ENCODE peak calls at places on chromosome 1, in six cellular contexts. Q is Calu3, D is breast epithelium, E is Panc1, K is astrocyte of the cerebellum, L is neural progenitor cell. T is an unnamed sample.

GRCh38 chr1:91020486-91020885 is 1.3 kb downstream of the ZNF644 start:
- DNase-seq in Q (no peak), D (no peak), E (no peak), K (no peak), L (no peak), T (no peak)

GRCh38 chr1:155210304-155210703 is 1.8 kb downstream of the MTX1 start:
- DNase-seq in Q (no peak), D (no peak), E (no peak), K (no peak), L (no peak), T (no peak)

GRCh38 chr1:38025233-38025632 is 12.7 kb downstream of the UTP11 start:
- DNase-seq in Q (no peak), D (no peak), E (no peak), K (no peak), L (no peak), T (no peak)

GRCh38 chr1:12153181-12153785 is 13.5 kb upstream of the TNFRSF1B start:
- DNase-seq in Q (no peak), D (no peak), E (no peak), K (no peak), L (no peak), T (peak; percentile 47)

GRCh38 chr1:1914101-1914811 is 804 bp upstream of the CALML6 start:
- DNase-seq in Q (no peak), D (no peak), E (no peak), K (no peak), L (no peak), T (no peak)

GRCh38 chr1:204563324-204563723 is 47.1 kb downstream of the MDM4 start:
- DNase-seq in Q (no peak), D (no peak), E (no peak), K (no peak), L (no peak), T (no peak)

GRCh38 chr1:184792450-184792969 is 37.9 kb upstream of the EDEM3 start:
- DNase-seq in Q (peak; percentile 71), D (no peak), E (peak; percentile 69), K (peak; percentile 90), L (no peak), T (peak; percentile 69)

GRCh38 chr1:33300673-33301072 is 20.2 kb downstream of the A3GALT2 start:
- DNase-seq in Q (no peak), D (no peak), E (no peak), K (peak; percentile 81), L (no peak), T (peak; percentile 62)

GRCh38 chr1:28966617-28967016 is 52.2 kb downstream of the EPB41 start:
- DNase-seq in Q (no peak), D (no peak), E (no peak), K (no peak), L (no peak), T (no peak)

GRCh38 chr1:236507022-236507700 is 16.6 kb upstream of the LGALS8 start:
- DNase-seq in Q (no peak), D (no peak), E (no peak), K (peak; percentile 9), L (no peak), T (no peak)

GRCh38 chr1:197619008-197619640 is 156.2 kb downstream of the DENND1B start:
- DNase-seq in Q (no peak), D (no peak), E (no peak), K (peak; percentile 19), L (peak; percentile 13), T (no peak)

GRCh38 chr1:41673355-41673754 is 188.9 kb upstream of the EDN2 start:
- DNase-seq in Q (no peak), D (peak; percentile 46), E (no peak), K (peak; percentile 56), L (no peak), T (no peak)

GRCh38 chr1:245448858-245449534 is 294.2 kb downstream of the KIF26B start:
- DNase-seq in Q (no peak), D (no peak), E (no peak), K (no peak), L (no peak), T (no peak)

GRCh38 chr1:2258996-2259395 is 30.9 kb downstream of the SKI start:
- DNase-seq in Q (no peak), D (no peak), E (no peak), K (no peak), L (no peak), T (no peak)

GRCh38 chr1:221813887-221814286 is 72.0 kb upstream of the DUSP10 start:
- DNase-seq in Q (no peak), D (no peak), E (no peak), K (no peak), L (no peak), T (no peak)

GRCh38 chr1:175218786-175219447 is 26.3 kb upstream of the KIAA0040 start:
- DNase-seq in Q (no peak), D (no peak), E (no peak), K (no peak), L (no peak), T (no peak)

GRCh38 chr1:183945432-183946308 is 91.9 kb downstream of the COLGALT2 start:
- DNase-seq in Q (no peak), D (no peak), E (no peak), K (no peak), L (peak; percentile 88), T (no peak)

GRCh38 chr1:50970927-50971582 is 1.0 kb downstream of the CDKN2C start:
- DNase-seq in Q (no peak), D (no peak), E (no peak), K (no peak), L (no peak), T (no peak)

GRCh38 chr1:70666381-70667140 is 255.5 kb downstream of the CTH start:
- DNase-seq in Q (no peak), D (no peak), E (no peak), K (no peak), L (no peak), T (no peak)

GRCh38 chr1:232968396-232968795 is 18.0 kb downstream of the NTPCR start:
- DNase-seq in Q (no peak), D (no peak), E (no peak), K (no peak), L (no peak), T (no peak)

DNA sequence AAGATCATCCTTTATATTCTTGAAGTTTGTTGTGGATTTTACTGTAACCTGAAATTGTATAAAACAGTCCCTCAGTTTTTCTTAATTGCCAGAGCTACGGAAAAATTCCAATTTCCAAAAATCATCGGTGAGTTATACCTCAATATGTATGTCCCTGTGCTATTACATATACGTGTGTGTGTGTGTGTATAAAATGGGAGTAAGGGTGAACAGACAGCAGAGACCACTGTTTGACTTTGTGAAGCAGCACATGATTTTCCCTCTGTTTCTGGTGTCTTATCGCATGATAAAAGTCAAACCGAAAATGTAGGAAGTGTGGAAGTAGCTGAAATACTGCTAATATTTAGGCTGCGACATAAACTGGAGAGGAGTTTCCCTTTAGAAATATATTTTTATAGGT is 1.2 kb downstream of the OR2T1 start:
- DNase-seq in Q (no peak), D (no peak), E (peak; percentile 22), K (peak; percentile 5), L (no peak), T (no peak)
- TF ChIP-seq CTCF in Q (no peak), D (no peak), E (no peak), K (no peak), L (no peak), T (no peak)

DNA sequence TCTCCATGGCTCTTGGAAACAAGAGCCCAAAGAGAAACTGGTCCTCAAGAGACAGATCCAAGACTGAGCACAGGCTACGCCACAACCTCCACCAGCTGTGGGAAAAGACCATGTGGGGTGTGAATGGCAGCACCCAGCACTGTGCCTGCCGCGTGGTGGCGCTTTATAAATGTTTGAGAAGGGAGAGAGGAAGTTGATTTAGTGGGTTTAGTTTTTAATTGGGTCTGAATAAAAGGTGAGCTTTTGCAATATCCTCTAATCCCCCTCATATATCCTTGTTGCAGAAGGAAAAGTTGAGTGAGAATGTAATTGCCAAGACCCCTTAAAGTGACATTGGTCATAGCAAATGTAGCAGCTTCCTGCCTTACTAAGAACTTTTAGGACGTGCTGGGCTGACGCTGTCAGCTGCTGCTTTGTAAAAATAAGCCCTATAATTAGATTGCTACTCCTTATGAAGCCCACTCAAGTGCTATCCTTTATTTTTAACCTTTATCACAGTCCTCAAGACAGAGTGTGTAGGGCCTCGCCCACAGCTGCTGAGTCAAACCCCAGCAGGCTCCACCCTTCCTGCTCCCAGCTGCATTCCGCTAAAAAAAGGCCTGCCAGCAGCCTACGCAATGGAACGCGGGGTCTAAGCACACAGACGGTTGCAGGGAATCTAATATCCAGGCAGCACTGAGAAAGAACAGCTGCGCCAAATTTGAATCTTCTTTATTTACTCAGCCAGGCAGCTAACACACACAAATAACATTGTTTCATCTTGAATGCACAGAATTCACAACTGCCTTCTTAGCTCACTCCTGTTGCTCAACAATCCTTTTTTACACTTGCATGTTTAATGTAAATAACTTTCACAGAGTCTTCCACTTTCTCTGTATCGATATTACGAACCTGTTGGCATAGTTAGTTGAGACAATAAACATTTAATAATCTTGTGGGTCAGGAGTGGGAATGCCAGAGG is 47.3 kb upstream of the PRDX6 start:
- DNase-seq in Q (peak; percentile 76), D (peak; percentile 54), E (no peak), K (peak; percentile 86), L (peak; percentile 89), T (peak; percentile 85)
- TF ChIP-seq CTCF in Q (peak; percentile 48), D (no peak), E (peak; percentile 86), K (peak; percentile 65), L (peak; percentile 77), T (peak; percentile 72)

DNA sequence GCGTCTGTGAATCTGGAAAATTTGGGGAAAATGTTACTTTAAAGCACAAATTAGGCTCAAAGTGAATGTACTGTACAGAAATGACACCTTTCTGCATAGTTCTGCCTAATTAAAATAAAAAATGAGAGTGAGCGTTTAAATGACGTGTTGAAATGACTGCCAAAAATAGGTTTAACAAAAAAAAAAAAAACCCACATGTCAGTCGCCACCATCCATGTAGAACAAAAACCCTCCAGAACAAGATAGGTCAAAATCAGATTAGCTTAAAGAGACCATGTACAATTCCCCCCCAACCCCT is 745 bp downstream of the PARP1 start:
- DNase-seq in Q (no peak), D (no peak), E (no peak), K (no peak), L (no peak), T (no peak)
- TF ChIP-seq CTCF in Q (no peak), D (no peak), E (no peak), K (no peak), L (no peak), T (no peak)

GRCh38 chr1:114218397-114219237 is 64.9 kb upstream of the SYT6 start:
- DNase-seq in Q (no peak), D (no peak), E (no peak), K (no peak), L (no peak), T (no peak)

GRCh38 chr1:114216431-114217173 is 62.9 kb upstream of the SYT6 start:
- DNase-seq in Q (no peak), D (no peak), E (no peak), K (no peak), L (no peak), T (no peak)

GRCh38 chr1:114219247-114219872 is 65.7 kb upstream of the SYT6 start:
- DNase-seq in Q (no peak), D (no peak), E (no peak), K (no peak), L (peak; percentile 53), T (peak; percentile 3)

GRCh38 chr1:114214016-114214415 is 60.3 kb upstream of the SYT6 start:
- DNase-seq in Q (no peak), D (no peak), E (no peak), K (no peak), L (no peak), T (no peak)

DNA sequence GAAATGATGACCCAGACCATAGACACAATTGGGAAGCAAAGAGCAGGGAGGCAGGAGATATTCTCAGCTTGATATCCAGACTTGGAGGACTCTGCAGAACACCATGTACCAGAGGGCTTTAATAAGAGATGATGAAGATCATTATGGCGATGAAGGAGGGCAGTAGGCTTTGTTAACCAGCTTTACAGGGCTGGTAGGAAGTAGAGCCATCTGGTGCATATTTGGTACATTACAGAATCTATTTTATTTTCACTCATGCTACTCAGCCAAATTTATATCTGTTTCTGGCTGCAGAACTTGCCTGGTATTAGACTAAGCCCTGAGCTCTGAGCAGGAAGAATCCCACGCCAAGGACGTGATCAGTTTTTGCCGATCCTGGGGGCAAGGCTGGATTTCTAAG is 61.8 kb upstream of the SYT6 start:
- DNase-seq in Q (no peak), D (no peak), E (no peak), K (no peak), L (no peak), T (no peak)
- TF ChIP-seq CTCF in Q (no peak), D (no peak), E (no peak), K (peak; percentile 5), L (no peak), T (no peak)